ENCODE peak calls at places on chromosomes 13 and 19, in four cellular contexts. B is HEK293T, C is DMS79 treated with DMSO at 0.1 percent for 48 hours, K is HS-27A. I is an unnamed sample.
A peak's percentile ranks its signal among the peaks of the same experiment; 100 is the strongest.

GRCh38 chr13:93460005-93460404 is 233.4 kb downstream of the GPC6 start:
- DNase-seq in B (no peak), C (no peak), K (no peak), I (no peak)

GRCh38 chr19:5358173-5358800 is 17.7 kb upstream of the PTPRS start:
- DNase-seq in B (peak; percentile 31), C (peak; percentile 3), K (no peak), I (no peak)

GRCh38 chr19:27733551-27734266 is 1479.2 kb downstream of the UQCRFS1 start:
- DNase-seq in B (no peak), C (no peak), K (no peak), I (no peak)

GRCh38 chr13:113232208-113233003 is 23.0 kb downstream of the CUL4A start:
- DNase-seq in B (no peak), C (no peak), K (no peak), I (no peak)

GRCh38 chr19:47540748-47541147 is 25.9 kb upstream of the NAPA start:
- DNase-seq in B (peak; percentile 55), C (no peak), K (no peak), I (no peak)

GRCh38 chr19:35247526-35248309 is 1.1 kb upstream of the LSR start:
- DNase-seq in B (peak; percentile 78), C (peak; percentile 86), K (no peak), I (peak; percentile 91)

GRCh38 chr19:45547965-45548609 is 36.5 kb downstream of the OPA3 start:
- DNase-seq in B (peak; percentile 22), C (no peak), K (no peak), I (no peak)

GRCh38 chr19:40116075-40116474 is 25.3 kb upstream of the ZNF780A start:
- DNase-seq in B (no peak), C (no peak), K (no peak), I (no peak)

GRCh38 chr13:34412817-34413365 is 529.2 kb upstream of the NBEA start:
- DNase-seq in B (no peak), C (no peak), K (no peak), I (no peak)

GRCh38 chr19:13052447-13053232 is 50.0 kb downstream of the LYL1 start:
- DNase-seq in B (no peak), C (no peak), K (no peak), I (no peak)

GRCh38 chr13:29978211-29978610 is 127.8 kb upstream of the UBL3 start:
- DNase-seq in B (no peak), C (no peak), K (no peak), I (no peak)

GRCh38 chr13:28268800-28269223 is 130.5 kb downstream of the PAN3 start:
- DNase-seq in B (no peak), C (no peak), K (no peak), I (no peak)

GRCh38 chr13:44259045-44260042 is 114.3 kb upstream of the SERP2 start:
- DNase-seq in B (no peak), C (no peak), K (no peak), I (no peak)

GRCh38 chr19:44626067-44626624 is 12.8 kb downstream of the IGSF23 start:
- DNase-seq in B (no peak), C (no peak), K (peak; percentile 99), I (no peak)

GRCh38 chr19:12513531-12514061 is 29.0 kb upstream of the ZNF709 start:
- DNase-seq in B (no peak), C (no peak), K (no peak), I (no peak)

GRCh38 chr13:30004204-30004603 is 153.8 kb upstream of the UBL3 start:
- DNase-seq in B (no peak), C (no peak), K (no peak), I (no peak)

GRCh38 chr13:21079761-21080730 is 18.7 kb upstream of the LATS2 start:
- DNase-seq in B (no peak), C (peak; percentile 25), K (peak; percentile 89), I (no peak)

GRCh38 chr19:21604941-21605548 is 99.6 kb downstream of the ZNF429 start:
- DNase-seq in B (no peak), C (peak; percentile 87), K (no peak), I (no peak)

GRCh38 chr19:14315433-14315832 is 65.8 kb upstream of the ADGRE5 start:
- DNase-seq in B (no peak), C (no peak), K (no peak), I (no peak)

GRCh38 chr19:35216833-35217707 is 11.5 kb downstream of the FAM187B start:
- DNase-seq in B (no peak), C (peak; percentile 15), K (no peak), I (no peak)

GRCh38 chr19:49858591-49858985 is 7.6 kb downstream of the PTOV1 start:
- DNase-seq in B (no peak), C (no peak), K (no peak), I (no peak)

GRCh38 chr13:109698779-109699178 is 87.6 kb downstream of the IRS2 start:
- DNase-seq in B (no peak), C (no peak), K (peak; percentile 19), I (no peak)

GRCh38 chr13:108158746-108159145 is 56.6 kb downstream of the LIG4 start:
- DNase-seq in B (no peak), C (no peak), K (no peak), I (no peak)

GRCh38 chr19:51600940-51601575 is 29.1 kb downstream of the SIGLEC5 start:
- DNase-seq in B (no peak), C (no peak), K (no peak), I (no peak)

GRCh38 chr19:9362905-9363304 is at the start of gene ZNF177:
- DNase-seq in B (no peak), C (no peak), K (no peak), I (no peak)